ENCODE peak calls at places on chromosomes 1 and 21, in ten cellular contexts. A, V, M, S, X, C, W, P, K and G are unnamed samples.

GRCh38 chr1:93702828-93703183 is 21.2 kb upstream of the BCAR3 start:
- DNase-seq in A (no peak), V (no peak), M (no peak), S (no peak), X (no peak), C (peak; percentile 22), W (no peak), P (no peak), K (no peak), G (no peak)

GRCh38 chr1:1857096-1857703 is 33.7 kb downstream of the GNB1 start:
- DNase-seq in A (no peak), V (no peak), M (no peak), S (no peak), X (no peak), C (no peak), W (no peak), P (no peak), K (no peak), G (no peak)

GRCh38 chr1:30058966-30059365 is 664.4 kb downstream of the MATN1 start:
- DNase-seq in A (no peak), V (peak; percentile 26), M (no peak), S (no peak), X (no peak), C (no peak), W (no peak), P (no peak), K (no peak), G (no peak)

GRCh38 chr1:51236548-51237312 is 657 bp downstream of the RNF11 start:
- DNase-seq in A (no peak), V (no peak), M (peak; percentile 59), S (no peak), X (no peak), C (peak; percentile 69), W (peak; percentile 76), P (peak; percentile 61), K (no peak), G (no peak)

GRCh38 chr21:20451051-20451450 is 547.2 kb upstream of the NCAM2 start:
- DNase-seq in A (no peak), V (no peak), M (no peak), S (no peak), X (no peak), C (no peak), W (no peak), P (no peak), K (no peak), G (no peak)

GRCh38 chr1:23732363-23733224 is 10.7 kb upstream of the ELOA start:
- DNase-seq in A (no peak), V (no peak), M (no peak), S (no peak), X (no peak), C (no peak), W (no peak), P (no peak), K (no peak), G (no peak)

GRCh38 chr1:169427081-169427611 is at the start of gene CCDC181:
- DNase-seq in A (peak; percentile 73), V (no peak), M (peak; percentile 15), S (peak; percentile 8), X (peak; percentile 17), C (peak; percentile 73), W (peak; percentile 65), P (no peak), K (peak; percentile 56), G (peak; percentile 3)

GRCh38 chr1:84370831-84371394 is 27.4 kb upstream of the DNASE2B start:
- DNase-seq in A (no peak), V (no peak), M (no peak), S (no peak), X (no peak), C (no peak), W (no peak), P (no peak), K (no peak), G (no peak)

GRCh38 chr1:236733654-236734053 is 47.4 kb downstream of the ACTN2 start:
- DNase-seq in A (no peak), V (no peak), M (no peak), S (no peak), X (no peak), C (peak; percentile 31), W (no peak), P (no peak), K (no peak), G (no peak)

GRCh38 chr1:226064816-226065248 is 2.3 kb downstream of the H3-3A start:
- DNase-seq in A (no peak), V (no peak), M (peak; percentile 58), S (no peak), X (no peak), C (peak; percentile 76), W (no peak), P (no peak), K (no peak), G (no peak)

DNA sequence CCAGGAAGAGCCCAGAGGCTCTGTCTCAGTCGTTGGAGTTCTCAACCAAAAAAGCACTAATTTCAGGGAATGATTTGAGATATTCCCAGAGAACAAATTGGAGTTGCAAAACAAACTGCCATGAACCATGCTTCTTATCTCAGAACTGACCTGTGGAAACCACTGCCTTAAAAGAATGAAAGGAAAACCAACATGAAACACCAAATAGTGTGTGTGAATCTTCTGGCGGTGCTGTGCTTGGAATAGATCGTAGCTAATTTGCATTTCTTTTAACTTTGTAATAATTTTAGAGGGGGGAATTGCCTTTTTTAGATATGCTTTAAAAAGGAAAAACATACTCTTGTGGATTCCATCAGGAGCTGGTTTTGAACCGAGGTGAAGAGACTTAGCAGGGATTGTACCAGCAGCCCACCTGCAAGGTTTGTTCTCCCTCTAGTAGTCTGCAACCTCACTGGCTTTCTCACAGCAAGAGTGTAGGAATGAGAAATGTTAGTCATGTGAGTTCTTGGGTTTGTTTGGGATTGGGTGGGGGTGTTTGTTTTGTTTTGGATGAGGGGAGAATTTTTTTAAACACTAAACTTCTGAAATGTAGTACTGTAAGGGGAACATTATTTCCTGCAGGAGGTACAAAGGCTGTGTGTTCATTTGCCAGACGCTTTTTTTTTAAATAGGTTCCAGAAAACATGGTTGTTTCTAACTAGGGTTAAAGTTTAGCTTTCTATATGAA is 45.7 kb upstream of the ANGPTL1 start:
- DNase-seq in A (no peak), V (no peak), M (no peak), S (no peak), X (no peak), C (no peak), W (no peak), P (no peak), K (no peak), G (no peak)
- TF ChIP-seq POLR2A in A (no peak), V (no peak), M (no peak), S (no peak), X (no peak), C (no peak), W (no peak), P (no peak), K (no peak), G (no peak)

GRCh38 chr1:19353596-19353995 is 41.5 kb downstream of the SLC66A1 start:
- DNase-seq in A (peak; percentile 79), V (no peak), M (no peak), S (no peak), X (no peak), C (no peak), W (no peak), P (peak; percentile 72), K (no peak), G (no peak)

GRCh38 chr1:19352839-19353238 is 40.7 kb downstream of the SLC66A1 start:
- DNase-seq in A (no peak), V (no peak), M (no peak), S (no peak), X (no peak), C (no peak), W (no peak), P (no peak), K (no peak), G (no peak)

GRCh38 chr1:19350566-19350965 is 38.4 kb downstream of the SLC66A1 start:
- DNase-seq in A (no peak), V (no peak), M (no peak), S (no peak), X (no peak), C (no peak), W (no peak), P (no peak), K (no peak), G (no peak)

GRCh38 chr1:19349999-19350398 is 37.9 kb downstream of the SLC66A1 start:
- DNase-seq in A (no peak), V (no peak), M (no peak), S (no peak), X (no peak), C (no peak), W (no peak), P (no peak), K (no peak), G (no peak)

GRCh38 chr1:19351858-19352257 is 39.7 kb downstream of the SLC66A1 start:
- DNase-seq in A (no peak), V (no peak), M (no peak), S (no peak), X (no peak), C (no peak), W (peak; percentile 83), P (no peak), K (no peak), G (no peak)
- TF ChIP-seq POLR2AphosphoS5 in A (no peak), V (no peak), M (peak; percentile 31), S (no peak), X (no peak), C (no peak), W (peak; percentile 58), P (no peak), K (peak; percentile 14), G (no peak)

DNA sequence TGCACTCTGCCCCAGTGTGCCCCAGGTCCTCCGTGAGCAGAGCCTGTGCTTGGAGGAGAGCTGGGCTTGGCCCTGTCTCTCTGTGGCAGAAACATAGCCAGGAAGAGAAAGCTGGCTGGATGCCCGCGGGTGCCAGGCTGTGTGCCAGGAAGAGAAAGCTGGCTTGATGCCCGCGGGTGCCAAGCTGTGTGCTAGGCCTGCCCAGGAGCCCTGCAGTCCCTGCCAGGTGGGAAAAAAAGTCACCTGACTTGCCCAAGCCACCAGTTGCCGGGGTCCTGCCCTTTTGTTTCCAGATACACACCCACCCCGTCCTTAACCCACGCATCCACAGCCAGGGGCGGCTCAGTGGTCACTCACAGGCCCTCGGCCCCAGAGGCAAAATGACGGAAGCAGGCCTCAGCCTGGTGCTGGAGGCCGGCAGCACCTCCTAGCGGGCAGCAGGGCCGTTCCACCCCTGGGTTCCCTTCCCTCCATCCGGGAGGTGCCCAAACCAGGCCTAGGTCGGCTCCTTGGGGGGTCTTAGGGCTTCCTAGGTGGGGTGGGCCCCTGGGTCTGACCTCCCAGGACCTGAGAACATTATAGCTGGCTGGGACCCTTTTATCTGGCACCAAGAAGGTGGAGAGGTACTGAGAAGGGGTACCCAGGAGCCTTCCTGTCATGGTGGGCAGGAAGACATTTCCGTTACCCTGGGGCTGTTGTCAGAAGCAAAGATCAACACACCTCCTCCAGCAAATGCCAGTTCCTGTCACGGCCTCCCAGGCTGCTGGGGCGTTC is 9.1 kb downstream of the ITGB2 start:
- DNase-seq in A (no peak), V (no peak), M (peak; percentile 90), S (no peak), X (peak; percentile 79), C (peak; percentile 71), W (peak; percentile 88), P (peak; percentile 89), K (peak; percentile 91), G (peak; percentile 63)
- TF ChIP-seq POLR2A in A (no peak), V (no peak), M (no peak), S (no peak), X (no peak), C (no peak), W (no peak), P (no peak), K (no peak), G (peak; percentile 13)

GRCh38 chr1:43298055-43298454 is 2.7 kb upstream of the TIE1 start:
- DNase-seq in A (no peak), V (no peak), M (no peak), S (no peak), X (no peak), C (no peak), W (no peak), P (no peak), K (no peak), G (no peak)
- TF ChIP-seq POLR2AphosphoS5 in A (no peak), V (no peak), M (no peak), S (no peak), X (no peak), C (no peak), W (no peak), P (no peak), K (no peak), G (no peak)